ENCODE peak calls at places on chromosome 17, in eight cellular contexts. S is aorta; W is CD8-positive, alpha-beta T cell; J is caudate nucleus; G is CMK; T is HTR-8/SVneo; E is HT-29; U is DMS 273 treated with DMSO at 0.1 percent for 48 hours. F is an unnamed sample.

GRCh38 chr17:29640413-29640812 is 17.7 kb upstream of the CORO6 start:
- DNase-seq in S (no peak), W (no peak), J (no peak), G (no peak), T (no peak), E (no peak), U (no peak), F (no peak)

GRCh38 chr17:14427914-14428639 is 127.2 kb downstream of the HS3ST3B1 start:
- DNase-seq in S (no peak), W (peak), J (no peak), G (no peak), T (no peak), E (no peak), U (no peak), F (peak)

GRCh38 chr17:59695943-59696681 is 11.1 kb downstream of the PTRH2 start:
- DNase-seq in S (no peak), W (no peak), J (no peak), G (no peak), T (no peak), E (no peak), U (no peak), F (no peak)

GRCh38 chr17:79618383-79619067 is 7.7 kb upstream of the RBFOX3 start:
- DNase-seq in S (peak), W (no peak), J (no peak), G (no peak), T (no peak), E (no peak), U (no peak), F (no peak)

GRCh38 chr17:34300652-34301390 is 15.3 kb downstream of the CCL11 start:
- DNase-seq in S (no peak), W (no peak), J (no peak), G (no peak), T (no peak), E (no peak), U (no peak), F (no peak)

GRCh38 chr17:70021726-70022125 is 53.3 kb upstream of the KCNJ16 start:
- DNase-seq in S (peak), W (no peak), J (no peak), G (no peak), T (no peak), E (no peak), U (no peak), F (no peak)

GRCh38 chr17:44795421-44795820 is 34.7 kb downstream of the GJC1 start:
- DNase-seq in S (no peak), W (no peak), J (no peak), G (no peak), T (no peak), E (no peak), U (no peak), F (no peak)

GRCh38 chr17:48814504-48814903 is 2.5 kb downstream of the TTLL6 start:
- DNase-seq in S (peak), W (peak), J (no peak), G (no peak), T (peak), E (peak), U (no peak), F (peak)

GRCh38 chr17:50908140-50908859 is 42.1 kb upstream of the TOB1 start:
- DNase-seq in S (no peak), W (no peak), J (no peak), G (no peak), T (no peak), E (no peak), U (no peak), F (no peak)

GRCh38 chr17:2899911-2900310 is 103.7 kb downstream of the RAP1GAP2 start:
- DNase-seq in S (no peak), W (no peak), J (no peak), G (no peak), T (no peak), E (peak), U (no peak), F (no peak)

GRCh38 chr17:44210342-44211192 is 8.9 kb downstream of the UBTF start:
- DNase-seq in S (peak), W (peak), J (peak), G (peak), T (peak), E (peak), U (peak), F (peak)

GRCh38 chr17:14355556-14355955 is 54.7 kb downstream of the HS3ST3B1 start:
- DNase-seq in S (no peak), W (no peak), J (no peak), G (no peak), T (no peak), E (no peak), U (no peak), F (no peak)

GRCh38 chr17:57010495-57010894 is 32.6 kb downstream of the SCPEP1 start:
- DNase-seq in S (no peak), W (no peak), J (no peak), G (no peak), T (no peak), E (no peak), U (no peak), F (no peak)

GRCh38 chr17:48215583-48216139 is 108.1 kb downstream of the SNX11 start:
- DNase-seq in S (no peak), W (no peak), J (no peak), G (peak), T (peak), E (peak), U (no peak), F (no peak)

GRCh38 chr17:16496820-16497489 is 5.0 kb upstream of the LRRC75A start:
- DNase-seq in S (peak), W (no peak), J (no peak), G (no peak), T (no peak), E (no peak), U (no peak), F (no peak)